ENCODE peak calls at places on chromosomes 11 and 22, in eight cellular contexts. One of them, this sample, is unnamed.

GRCh38 chr11:98955551-98955950 is 65.2 kb upstream of the CNTN5 start:
- DNase-seq in NCI-H2029: no peak
- DNase-seq in iPS-NIHi11: no peak
- DNase-seq in NCI-H226: no peak
- DNase-seq in bronchial epithelial cell: peak; percentile 34
- DNase-seq in left kidney: no peak
- DNase-seq in Ammon's horn: no peak
- DNase-seq in stimulated activated naive CD8-positive, alpha-beta T cell treated with anti-CD3 and anti-CD28 coated beads, Interleukin-15, Interleukin-2, amounts not matched to agents 100 U/mL and 50 U/mL, for 24 hours: no peak
- DNase-seq in this sample: no peak

GRCh38 chr11:16986434-16987204 is 27.6 kb downstream of the PLEKHA7 start:
- DNase-seq in stimulated activated naive CD8-positive, alpha-beta T cell treated with anti-CD3 and anti-CD28 coated beads, Interleukin-15, Interleukin-2, amounts not matched to agents 100 U/mL and 50 U/mL, for 24 hours: peak; percentile 63
- DNase-seq in NCI-H2029: peak; percentile 85
- DNase-seq in NCI-H226: peak; percentile 74
- DNase-seq in bronchial epithelial cell: no peak
- DNase-seq in Ammon's horn: no peak
- DNase-seq in left kidney: peak; percentile 85
- DNase-seq in iPS-NIHi11: peak; percentile 56
- DNase-seq in this sample: peak; percentile 74

GRCh38 chr11:114209904-114210303 is 86.3 kb upstream of the NNMT start:
- DNase-seq in iPS-NIHi11: no peak
- DNase-seq in Ammon's horn: no peak
- DNase-seq in NCI-H226: no peak
- DNase-seq in NCI-H2029: no peak
- DNase-seq in left kidney: peak; percentile 88
- DNase-seq in stimulated activated naive CD8-positive, alpha-beta T cell treated with anti-CD3 and anti-CD28 coated beads, Interleukin-15, Interleukin-2, amounts not matched to agents 100 U/mL and 50 U/mL, for 24 hours: no peak
- DNase-seq in bronchial epithelial cell: no peak
- DNase-seq in this sample: peak; percentile 18

GRCh38 chr22:50209893-50210292 is 9.1 kb downstream of the SELENOO start:
- DNase-seq in NCI-H2029: peak; percentile 8
- DNase-seq in iPS-NIHi11: peak; percentile 82
- DNase-seq in left kidney: peak; percentile 77
- DNase-seq in NCI-H226: no peak
- DNase-seq in bronchial epithelial cell: peak; percentile 47
- DNase-seq in stimulated activated naive CD8-positive, alpha-beta T cell treated with anti-CD3 and anti-CD28 coated beads, Interleukin-15, Interleukin-2, amounts not matched to agents 100 U/mL and 50 U/mL, for 24 hours: peak; percentile 77
- DNase-seq in Ammon's horn: peak; percentile 83
- DNase-seq in this sample: peak; percentile 58

GRCh38 chr11:120182357-120182756 is 28.5 kb upstream of the OAF start:
- DNase-seq in Ammon's horn: no peak
- DNase-seq in iPS-NIHi11: no peak
- DNase-seq in left kidney: no peak
- DNase-seq in NCI-H226: no peak
- DNase-seq in stimulated activated naive CD8-positive, alpha-beta T cell treated with anti-CD3 and anti-CD28 coated beads, Interleukin-15, Interleukin-2, amounts not matched to agents 100 U/mL and 50 U/mL, for 24 hours: no peak
- DNase-seq in NCI-H2029: no peak
- DNase-seq in bronchial epithelial cell: no peak
- DNase-seq in this sample: peak; percentile 17

GRCh38 chr22:30204742-30205111 is 41.8 kb downstream of the LIF start:
- DNase-seq in bronchial epithelial cell: no peak
- DNase-seq in iPS-NIHi11: no peak
- DNase-seq in NCI-H2029: no peak
- DNase-seq in stimulated activated naive CD8-positive, alpha-beta T cell treated with anti-CD3 and anti-CD28 coated beads, Interleukin-15, Interleukin-2, amounts not matched to agents 100 U/mL and 50 U/mL, for 24 hours: no peak
- DNase-seq in Ammon's horn: no peak
- DNase-seq in left kidney: no peak
- DNase-seq in NCI-H226: no peak
- DNase-seq in this sample: peak; percentile 33

GRCh38 chr11:1573847-1574255 is 1.8 kb upstream of the DUSP8 start:
- DNase-seq in Ammon's horn: no peak
- DNase-seq in stimulated activated naive CD8-positive, alpha-beta T cell treated with anti-CD3 and anti-CD28 coated beads, Interleukin-15, Interleukin-2, amounts not matched to agents 100 U/mL and 50 U/mL, for 24 hours: no peak
- DNase-seq in bronchial epithelial cell: no peak
- DNase-seq in NCI-H226: no peak
- DNase-seq in left kidney: peak; percentile 45
- DNase-seq in iPS-NIHi11: no peak
- DNase-seq in NCI-H2029: peak; percentile 90
- DNase-seq in this sample: peak; percentile 90

GRCh38 chr22:24994070-24994763 is 41.7 kb downstream of the KIAA1671 start:
- DNase-seq in bronchial epithelial cell: peak; percentile 98
- DNase-seq in Ammon's horn: no peak
- DNase-seq in NCI-H2029: peak; percentile 90
- DNase-seq in left kidney: no peak
- DNase-seq in iPS-NIHi11: peak; percentile 74
- DNase-seq in NCI-H226: peak; percentile 53
- DNase-seq in stimulated activated naive CD8-positive, alpha-beta T cell treated with anti-CD3 and anti-CD28 coated beads, Interleukin-15, Interleukin-2, amounts not matched to agents 100 U/mL and 50 U/mL, for 24 hours: peak; percentile 20
- DNase-seq in this sample: peak; percentile 91

GRCh38 chr11:27201454-27202302 is 161.1 kb downstream of the BBOX1 start:
- DNase-seq in NCI-H2029: peak; percentile 89
- DNase-seq in iPS-NIHi11: peak; percentile 57
- DNase-seq in Ammon's horn: no peak
- DNase-seq in stimulated activated naive CD8-positive, alpha-beta T cell treated with anti-CD3 and anti-CD28 coated beads, Interleukin-15, Interleukin-2, amounts not matched to agents 100 U/mL and 50 U/mL, for 24 hours: no peak
- DNase-seq in left kidney: peak; percentile 97
- DNase-seq in bronchial epithelial cell: peak; percentile 82
- DNase-seq in NCI-H226: peak; percentile 74
- DNase-seq in this sample: peak; percentile 99

GRCh38 chr11:2418961-2419360 is 18.4 kb downstream of the TSSC4 start:
- DNase-seq in stimulated activated naive CD8-positive, alpha-beta T cell treated with anti-CD3 and anti-CD28 coated beads, Interleukin-15, Interleukin-2, amounts not matched to agents 100 U/mL and 50 U/mL, for 24 hours: no peak
- DNase-seq in left kidney: no peak
- DNase-seq in Ammon's horn: no peak
- DNase-seq in bronchial epithelial cell: no peak
- DNase-seq in NCI-H2029: no peak
- DNase-seq in NCI-H226: no peak
- DNase-seq in iPS-NIHi11: no peak
- DNase-seq in this sample: no peak

GRCh38 chr11:1548221-1549070 is 23.6 kb downstream of the DUSP8 start:
- DNase-seq in bronchial epithelial cell: peak; percentile 36
- DNase-seq in NCI-H226: peak; percentile 45
- DNase-seq in stimulated activated naive CD8-positive, alpha-beta T cell treated with anti-CD3 and anti-CD28 coated beads, Interleukin-15, Interleukin-2, amounts not matched to agents 100 U/mL and 50 U/mL, for 24 hours: no peak
- DNase-seq in iPS-NIHi11: peak; percentile 75
- DNase-seq in Ammon's horn: peak; percentile 43
- DNase-seq in NCI-H2029: peak; percentile 68
- DNase-seq in left kidney: peak; percentile 88
- DNase-seq in this sample: peak; percentile 86

GRCh38 chr22:48804811-48805301 is 1022.8 kb downstream of the BRD1 start:
- DNase-seq in NCI-H226: no peak
- DNase-seq in bronchial epithelial cell: no peak
- DNase-seq in left kidney: peak; percentile 67
- DNase-seq in stimulated activated naive CD8-positive, alpha-beta T cell treated with anti-CD3 and anti-CD28 coated beads, Interleukin-15, Interleukin-2, amounts not matched to agents 100 U/mL and 50 U/mL, for 24 hours: no peak
- DNase-seq in iPS-NIHi11: no peak
- DNase-seq in Ammon's horn: no peak
- DNase-seq in NCI-H2029: no peak
- DNase-seq in this sample: no peak

GRCh38 chr22:44693145-44693544 is 8.9 kb upstream of the PRR5 start:
- DNase-seq in Ammon's horn: no peak
- DNase-seq in NCI-H2029: no peak
- DNase-seq in left kidney: no peak
- DNase-seq in bronchial epithelial cell: no peak
- DNase-seq in iPS-NIHi11: no peak
- DNase-seq in stimulated activated naive CD8-positive, alpha-beta T cell treated with anti-CD3 and anti-CD28 coated beads, Interleukin-15, Interleukin-2, amounts not matched to agents 100 U/mL and 50 U/mL, for 24 hours: no peak
- DNase-seq in NCI-H226: no peak
- DNase-seq in this sample: no peak

GRCh38 chr22:35601743-35602633 is 15.1 kb downstream of the MB start:
- DNase-seq in bronchial epithelial cell: peak; percentile 93
- DNase-seq in left kidney: no peak
- DNase-seq in Ammon's horn: no peak
- DNase-seq in NCI-H226: peak; percentile 71
- DNase-seq in stimulated activated naive CD8-positive, alpha-beta T cell treated with anti-CD3 and anti-CD28 coated beads, Interleukin-15, Interleukin-2, amounts not matched to agents 100 U/mL and 50 U/mL, for 24 hours: no peak
- DNase-seq in iPS-NIHi11: no peak
- DNase-seq in NCI-H2029: no peak
- DNase-seq in this sample: no peak

GRCh38 chr11:121571466-121571865 is 118.7 kb upstream of the SORL1-AS1 start:
- DNase-seq in NCI-H226: no peak
- DNase-seq in iPS-NIHi11: no peak
- DNase-seq in Ammon's horn: no peak
- DNase-seq in NCI-H2029: no peak
- DNase-seq in stimulated activated naive CD8-positive, alpha-beta T cell treated with anti-CD3 and anti-CD28 coated beads, Interleukin-15, Interleukin-2, amounts not matched to agents 100 U/mL and 50 U/mL, for 24 hours: no peak
- DNase-seq in bronchial epithelial cell: no peak
- DNase-seq in left kidney: peak; percentile 60
- DNase-seq in this sample: peak; percentile 30

GRCh38 chr11:73759520-73760065 is 1.3 kb downstream of the RAB6A start:
- DNase-seq in NCI-H2029: no peak
- DNase-seq in Ammon's horn: peak; percentile 11
- DNase-seq in bronchial epithelial cell: peak; percentile 30
- DNase-seq in iPS-NIHi11: no peak
- DNase-seq in NCI-H226: no peak
- DNase-seq in stimulated activated naive CD8-positive, alpha-beta T cell treated with anti-CD3 and anti-CD28 coated beads, Interleukin-15, Interleukin-2, amounts not matched to agents 100 U/mL and 50 U/mL, for 24 hours: no peak
- DNase-seq in left kidney: peak; percentile 64
- DNase-seq in this sample: peak; percentile 46

GRCh38 chr11:10476927-10477689 is 22.0 kb downstream of the AMPD3 start:
- DNase-seq in stimulated activated naive CD8-positive, alpha-beta T cell treated with anti-CD3 and anti-CD28 coated beads, Interleukin-15, Interleukin-2, amounts not matched to agents 100 U/mL and 50 U/mL, for 24 hours: no peak
- DNase-seq in left kidney: no peak
- DNase-seq in NCI-H2029: no peak
- DNase-seq in iPS-NIHi11: no peak
- DNase-seq in Ammon's horn: no peak
- DNase-seq in NCI-H226: no peak
- DNase-seq in bronchial epithelial cell: no peak
- DNase-seq in this sample: no peak

GRCh38 chr11:126443120-126443519 is 87.6 kb downstream of the ST3GAL4 start:
- DNase-seq in Ammon's horn: peak; percentile 60
- DNase-seq in iPS-NIHi11: no peak
- DNase-seq in NCI-H226: no peak
- DNase-seq in stimulated activated naive CD8-positive, alpha-beta T cell treated with anti-CD3 and anti-CD28 coated beads, Interleukin-15, Interleukin-2, amounts not matched to agents 100 U/mL and 50 U/mL, for 24 hours: no peak
- DNase-seq in bronchial epithelial cell: no peak
- DNase-seq in NCI-H2029: no peak
- DNase-seq in left kidney: peak; percentile 78
- DNase-seq in this sample: peak; percentile 29

GRCh38 chr11:130040281-130040940 is 29.3 kb upstream of the APLP2 start:
- DNase-seq in NCI-H226: no peak
- DNase-seq in left kidney: no peak
- DNase-seq in Ammon's horn: no peak
- DNase-seq in stimulated activated naive CD8-positive, alpha-beta T cell treated with anti-CD3 and anti-CD28 coated beads, Interleukin-15, Interleukin-2, amounts not matched to agents 100 U/mL and 50 U/mL, for 24 hours: no peak
- DNase-seq in iPS-NIHi11: no peak
- DNase-seq in bronchial epithelial cell: no peak
- DNase-seq in NCI-H2029: no peak
- DNase-seq in this sample: no peak

GRCh38 chr22:43433904-43434600 is 22.2 kb downstream of the MPPED1 start:
- DNase-seq in bronchial epithelial cell: no peak
- DNase-seq in NCI-H2029: no peak
- DNase-seq in left kidney: no peak
- DNase-seq in iPS-NIHi11: no peak
- DNase-seq in NCI-H226: no peak
- DNase-seq in Ammon's horn: no peak
- DNase-seq in stimulated activated naive CD8-positive, alpha-beta T cell treated with anti-CD3 and anti-CD28 coated beads, Interleukin-15, Interleukin-2, amounts not matched to agents 100 U/mL and 50 U/mL, for 24 hours: no peak
- DNase-seq in this sample: no peak

GRCh38 chr22:22408731-22409696 is 99.5 kb downstream of the ZNF280B start:
- DNase-seq in stimulated activated naive CD8-positive, alpha-beta T cell treated with anti-CD3 and anti-CD28 coated beads, Interleukin-15, Interleukin-2, amounts not matched to agents 100 U/mL and 50 U/mL, for 24 hours: peak; percentile 20
- DNase-seq in iPS-NIHi11: peak; percentile 68
- DNase-seq in Ammon's horn: peak; percentile 28
- DNase-seq in bronchial epithelial cell: peak; percentile 11
- DNase-seq in NCI-H226: no peak
- DNase-seq in left kidney: peak; percentile 79
- DNase-seq in NCI-H2029: no peak
- DNase-seq in this sample: peak; percentile 71